ENCODE peak calls at places on chromosome 9, in seven cellular contexts. E is cardiac muscle cell; W is breast epithelium; A is aorta; R is CD8-positive, alpha-beta memory T cell; T is bronchial epithelial cell; F is heart left ventricle. H is an unnamed sample.

GRCh38 chr9:20044686-20045085 is 255.8 kb upstream of the SLC24A2 start:
- DNase-seq in E (no peak), W (no peak), A (no peak), R (no peak), T (peak; percentile 51), F (no peak), H (no peak)

GRCh38 chr9:36928210-36928609 is 105.9 kb downstream of the PAX5 start:
- DNase-seq in E (no peak), W (no peak), A (no peak), R (no peak), T (no peak), F (no peak), H (no peak)

GRCh38 chr9:26264709-26265601 is 586.7 kb upstream of the TUSC1 start:
- DNase-seq in E (no peak), W (no peak), A (no peak), R (no peak), T (peak; percentile 35), F (no peak), H (no peak)

GRCh38 chr9:6348766-6349165 is 20.6 kb downstream of the TPD52L3 start:
- DNase-seq in E (no peak), W (no peak), A (no peak), R (no peak), T (no peak), F (no peak), H (no peak)

GRCh38 chr9:92528537-92528851 is 7.3 kb downstream of the ECM2 start:
- DNase-seq in E (no peak), W (no peak), A (no peak), R (no peak), T (no peak), F (no peak), H (peak; percentile 14)

GRCh38 chr9:93139365-93140182 is 5.5 kb upstream of the NINJ1 start:
- DNase-seq in E (no peak), W (peak; percentile 72), A (no peak), R (no peak), T (no peak), F (no peak), H (no peak)

GRCh38 chr9:105299190-105299854 is 54.9 kb downstream of the SLC44A1 start:
- DNase-seq in E (no peak), W (no peak), A (peak; percentile 47), R (no peak), T (peak; percentile 98), F (no peak), H (no peak)

GRCh38 chr9:87685871-87686519 is 39.9 kb upstream of the CTSL start:
- DNase-seq in E (no peak), W (no peak), A (peak; percentile 81), R (no peak), T (peak; percentile 7), F (no peak), H (no peak)

GRCh38 chr9:27019589-27019988 is 14.1 kb upstream of the LRRC19 start:
- DNase-seq in E (no peak), W (no peak), A (no peak), R (no peak), T (peak; percentile 64), F (no peak), H (no peak)

GRCh38 chr9:3858961-3859360 is 333.2 kb upstream of the RFX3 start:
- DNase-seq in E (no peak), W (no peak), A (no peak), R (no peak), T (peak; percentile 61), F (no peak), H (no peak)

GRCh38 chr9:89319015-89319905 is 960 bp downstream of the SECISBP2 start:
- DNase-seq in E (no peak), W (no peak), A (no peak), R (no peak), T (no peak), F (no peak), H (no peak)

GRCh38 chr9:68690088-68690487 is 15.0 kb upstream of the PIP5K1B start:
- DNase-seq in E (peak; percentile 81), W (no peak), A (peak; percentile 77), R (no peak), T (peak; percentile 4), F (peak; percentile 51), H (no peak)

GRCh38 chr9:29390859-29391258 is 1817.6 kb upstream of the C9orf72 start:
- DNase-seq in E (no peak), W (no peak), A (no peak), R (no peak), T (no peak), F (no peak), H (no peak)

GRCh38 chr9:133149130-133150015 is 14.3 kb downstream of the GBGT1 start:
- DNase-seq in E (peak; percentile 92), W (peak; percentile 91), A (peak; percentile 93), R (peak; percentile 89), T (peak; percentile 81), F (peak; percentile 91), H (peak; percentile 82)

GRCh38 chr9:13627071-13627470 is 347.6 kb upstream of the MPDZ start:
- DNase-seq in E (no peak), W (no peak), A (no peak), R (no peak), T (no peak), F (no peak), H (no peak)

GRCh38 chr9:79581794-79582193 is 10.0 kb downstream of the TLE4 start:
- DNase-seq in E (no peak), W (no peak), A (no peak), R (peak; percentile 54), T (peak; percentile 82), F (no peak), H (no peak)

GRCh38 chr9:5817776-5818336 is 15.1 kb downstream of the ERMP1 start:
- DNase-seq in E (no peak), W (no peak), A (no peak), R (no peak), T (peak; percentile 88), F (no peak), H (no peak)

GRCh38 chr9:108834959-108835696 is 20.7 kb downstream of the ACTL7B start:
- DNase-seq in E (no peak), W (no peak), A (no peak), R (no peak), T (peak; percentile 91), F (no peak), H (no peak)

GRCh38 chr9:90805006-90805993 is 3.7 kb downstream of the SYK start:
- DNase-seq in E (no peak), W (no peak), A (no peak), R (no peak), T (no peak), F (no peak), H (no peak)

GRCh38 chr9:14769235-14769580 is 46.7 kb upstream of the CER1 start:
- DNase-seq in E (peak; percentile 28), W (no peak), A (no peak), R (no peak), T (peak; percentile 49), F (no peak), H (peak; percentile 7)

GRCh38 chr9:6214903-6215302 is 704 bp upstream of the IL33 start:
- DNase-seq in E (no peak), W (no peak), A (no peak), R (no peak), T (no peak), F (no peak), H (no peak)

GRCh38 chr9:130292104-130292503 is 26.5 kb downstream of the HMCN2 start:
- DNase-seq in E (no peak), W (no peak), A (no peak), R (no peak), T (no peak), F (no peak), H (no peak)
- H3K27me3 ChIP-seq in E (no peaks in the 10 kb centered on the region), W (peaks cover 23% of the 10 kb centered on the region), A (no peaks in the 10 kb centered on the region), R (no peaks in the 10 kb centered on the region), T (peaks cover 12% of the 10 kb centered on the region), F (no peaks in the 10 kb centered on the region), H (peaks cover 28% of the 10 kb centered on the region)

GRCh38 chr9:135562235-135562745 is 734 bp downstream of the PAEP start:
- DNase-seq in E (no peak), W (no peak), A (no peak), R (no peak), T (no peak), F (no peak), H (no peak)
- H3K27me3 ChIP-seq in E (no peaks in the 10 kb centered on the region), W (peaks cover 40% of the 10 kb centered on the region), A (no peaks in the 10 kb centered on the region), R (no peaks in the 10 kb centered on the region), T (no peaks in the 10 kb centered on the region), F (no peaks in the 10 kb centered on the region), H (no peaks in the 10 kb centered on the region)

DNA sequence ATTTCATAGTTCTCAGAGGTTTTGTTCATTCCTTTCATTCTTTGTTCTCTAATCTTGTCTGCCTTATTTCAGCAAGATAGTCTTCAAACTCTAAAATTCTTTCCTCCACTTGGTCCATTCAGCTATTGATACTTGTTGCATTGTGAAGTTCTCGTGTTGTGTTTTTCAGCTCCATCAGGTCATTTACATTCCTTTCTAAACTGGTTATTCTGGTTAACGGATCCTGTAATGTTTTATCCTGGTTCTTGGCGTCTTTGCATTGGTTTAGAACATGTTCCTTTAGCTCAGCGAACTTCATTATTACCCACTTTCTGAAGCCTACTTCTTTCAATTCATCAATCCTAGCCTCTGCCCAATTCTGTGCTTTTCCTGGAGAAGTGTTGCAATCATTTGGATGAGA is 45.1 kb upstream of the TXNDC8 start:
- DNase-seq in E (no peak), W (no peak), A (no peak), R (no peak), T (no peak), F (no peak), H (no peak)
- H3K27me3 ChIP-seq in E (no peaks in the 10 kb centered on the region), W (no peaks in the 10 kb centered on the region), A (no peaks in the 10 kb centered on the region), R (no peaks in the 10 kb centered on the region), T (no peaks in the 10 kb centered on the region), F (no peaks in the 10 kb centered on the region), H (no peaks in the 10 kb centered on the region)

GRCh38 chr9:82127993-82128710 is 139.6 kb downstream of the SPATA31D1 start:
- DNase-seq in E (no peak), W (no peak), A (no peak), R (no peak), T (no peak), F (no peak), H (no peak)

GRCh38 chr9:82132024-82132423 is 143.5 kb downstream of the SPATA31D1 start:
- DNase-seq in E (no peak), W (no peak), A (no peak), R (no peak), T (no peak), F (no peak), H (no peak)

GRCh38 chr9:82129708-82130107 is 141.1 kb downstream of the SPATA31D1 start:
- DNase-seq in E (no peak), W (no peak), A (no peak), R (no peak), T (no peak), F (no peak), H (no peak)

GRCh38 chr9:82131072-82131471 is 142.5 kb downstream of the SPATA31D1 start:
- DNase-seq in E (no peak), W (no peak), A (no peak), R (no peak), T (no peak), F (no peak), H (no peak)

DNA sequence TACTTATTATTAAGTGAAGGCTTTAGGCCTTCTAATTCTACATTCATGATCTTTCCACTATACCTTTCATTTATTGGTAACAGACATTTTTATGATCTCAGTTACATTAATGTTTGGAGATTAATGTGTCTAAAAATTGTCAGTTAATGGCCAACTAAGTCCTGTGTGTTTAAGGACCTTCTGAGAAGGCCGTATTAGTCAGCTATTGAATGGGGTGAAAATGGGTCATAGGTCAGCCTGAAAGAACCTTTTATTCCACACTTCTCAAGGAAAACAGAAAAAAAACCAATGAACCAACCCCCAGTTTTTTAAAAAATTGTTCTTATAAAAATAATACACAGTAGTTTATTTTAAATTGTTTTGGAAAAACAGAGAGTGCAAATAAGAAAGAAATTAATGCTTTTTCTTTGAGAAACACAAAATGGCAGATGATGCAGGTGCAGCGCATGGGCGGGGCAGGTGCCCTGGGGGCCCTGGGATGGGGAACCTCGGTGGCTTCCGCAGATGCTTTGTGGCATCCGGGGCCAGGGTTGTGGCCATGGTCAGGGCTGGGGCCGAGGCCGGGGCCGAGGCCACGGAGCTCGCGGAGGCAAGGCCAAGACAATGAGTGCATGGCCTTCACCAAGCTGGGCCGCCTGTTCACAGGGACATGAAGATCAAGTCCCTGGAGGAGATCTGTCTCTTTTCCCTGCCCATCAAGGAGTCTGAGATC is 141.9 kb downstream of the SPATA31D1 start:
- DNase-seq in E (no peak), W (no peak), A (no peak), R (no peak), T (no peak), F (no peak), H (no peak)
- H3K27me3 ChIP-seq in E (no peaks in the 10 kb centered on the region), W (no peaks in the 10 kb centered on the region), A (no peaks in the 10 kb centered on the region), R (no peaks in the 10 kb centered on the region), T (no peaks in the 10 kb centered on the region), F (no peaks in the 10 kb centered on the region), H (no peaks in the 10 kb centered on the region)